ENCODE peak calls at places on chromosomes 13 and 19, in four cellular contexts. A is left lung, E is colonic mucosa, P is amniotic stem cell. J is an unnamed sample.

GRCh38 chr13:43348397-43348796 is 325.0 kb downstream of the DNAJC15 start:
- DNase-seq in A (no peak), E (no peak), P (no peak), J (no peak)

GRCh38 chr19:41531438-41532311 is 44.3 kb upstream of the CEACAM21 start:
- DNase-seq in A (peak; percentile 72), E (peak; percentile 59), P (no peak), J (peak; percentile 98)

GRCh38 chr19:1862424-1863307 is 713 bp downstream of the KLF16 start:
- DNase-seq in A (peak; percentile 89), E (no peak), P (no peak), J (peak; percentile 63)

GRCh38 chr19:42313840-42314755 is 989 bp downstream of the TMEM145 start:
- DNase-seq in A (no peak), E (no peak), P (no peak), J (no peak)

GRCh38 chr19:11378319-11379189 is 4.1 kb downstream of the SWSAP1 start:
- DNase-seq in A (peak; percentile 83), E (peak; percentile 55), P (peak; percentile 49), J (peak; percentile 83)

GRCh38 chr19:610801-611505 is 21.3 kb downstream of the HCN2 start:
- DNase-seq in A (no peak), E (no peak), P (no peak), J (peak; percentile 47)

GRCh38 chr19:7970716-7971448 is 27.4 kb upstream of the TIMM44 start:
- DNase-seq in A (peak; percentile 46), E (peak; percentile 29), P (no peak), J (peak; percentile 54)

GRCh38 chr19:32165176-32165575 is 180.2 kb upstream of the ZNF507 start:
- DNase-seq in A (no peak), E (no peak), P (no peak), J (no peak)

GRCh38 chr19:50546527-50547221 is 21.6 kb downstream of the LRRC4B start:
- DNase-seq in A (peak; percentile 61), E (no peak), P (no peak), J (no peak)

GRCh38 chr19:18743281-18743825 is 47.8 kb downstream of the COMP start:
- DNase-seq in A (no peak), E (peak; percentile 81), P (no peak), J (peak; percentile 93)

GRCh38 chr19:14089662-14090508 is 666 bp downstream of the SAMD1 start:
- DNase-seq in A (peak; percentile 88), E (no peak), P (no peak), J (peak; percentile 91)

GRCh38 chr19:765179-765738 is 14.3 kb downstream of the MISP start:
- DNase-seq in A (no peak), E (no peak), P (no peak), J (no peak)

GRCh38 chr19:7492142-7493055 is 3.6 kb upstream of the PEX11G start:
- DNase-seq in A (no peak), E (no peak), P (no peak), J (peak; percentile 28)

GRCh38 chr13:28826368-28826767 is 6.2 kb downstream of the MTUS2 start:
- DNase-seq in A (no peak), E (no peak), P (no peak), J (no peak)